ENCODE peak calls at places on chromosomes 7 and 10, in nine cellular contexts. E is fibroblast of mammary gland; O is NCI-H1105 treated with DMSO at 0.1 percent for 48 hours; Z is activated naive CD4-positive, alpha-beta T cell treated with anti-CD3 and anti-CD28 coated beads, Interleukin-2, amount 10 ng/mL, durations not matched to agents 7 days and 5 days; I is H54; X is iPS-NIHi11; J is lung; H is Panc1; R is choroid plexus epithelial cell. C is an unnamed sample.
A peak's percentile ranks its signal among the peaks of the same experiment; 100 is the strongest.

GRCh38 chr10:90051474-90051873 is 350.1 kb downstream of the KIF20B start:
- DNase-seq in O (peak; percentile 12), J (no peak), X (no peak), Z (no peak), I (no peak), E (no peak), R (no peak), H (no peak), C (no peak)

GRCh38 chr7:128734777-128735342 is 4.3 kb upstream of the CALU start:
- DNase-seq in I (no peak), J (no peak), R (no peak), X (no peak), Z (no peak), E (no peak), O (no peak), H (no peak), C (no peak)

GRCh38 chr7:157855452-157856213 is 518.8 kb downstream of the DNAJB6 start:
- DNase-seq in R (no peak), E (no peak), J (no peak), O (no peak), H (no peak), X (no peak), I (no peak), Z (no peak), C (no peak)

GRCh38 chr10:111131168-111131799 is 54.5 kb downstream of the ADRA2A start:
- DNase-seq in O (no peak), I (no peak), E (no peak), X (no peak), R (no peak), H (no peak), Z (no peak), J (no peak), C (no peak)

GRCh38 chr10:59864141-59864962 is 42.0 kb downstream of the CCDC6 start:
- DNase-seq in H (no peak), X (peak; percentile 16), E (no peak), R (no peak), J (no peak), I (no peak), O (no peak), Z (no peak), C (no peak)

GRCh38 chr7:137992738-137993394 is 9.0 kb downstream of the CREB3L2 start:
- DNase-seq in Z (peak; percentile 44), O (no peak), E (peak; percentile 99), H (no peak), X (no peak), J (no peak), R (peak; percentile 99), I (no peak), C (no peak)

GRCh38 chr7:50270531-50271018 is 33.9 kb upstream of the IKZF1 start:
- DNase-seq in I (no peak), X (no peak), H (no peak), E (no peak), Z (no peak), J (no peak), R (no peak), O (no peak), C (no peak)

GRCh38 chr7:36708765-36709164 is 15.5 kb downstream of the AOAH start:
- DNase-seq in H (no peak), J (no peak), X (no peak), I (no peak), O (no peak), E (no peak), R (no peak), Z (no peak), C (no peak)

GRCh38 chr10:70528726-70529362 is 50.3 kb downstream of the PALD1 start:
- DNase-seq in Z (no peak), O (no peak), X (peak; percentile 82), R (peak; percentile 70), J (no peak), I (peak; percentile 90), E (peak; percentile 57), H (no peak), C (no peak)

GRCh38 chr7:151849879-151850260 is 27.0 kb downstream of the PRKAG2 start:
- DNase-seq in Z (no peak), O (no peak), J (no peak), X (no peak), R (no peak), E (no peak), I (no peak), H (no peak), C (no peak)

GRCh38 chr10:25758041-25758457 is 176.0 kb upstream of the MYO3A start:
- DNase-seq in H (no peak), I (peak; percentile 18), X (peak; percentile 37), J (no peak), E (peak; percentile 3), Z (peak; percentile 22), O (peak; percentile 77), R (peak; percentile 48), C (no peak)

GRCh38 chr10:71633935-71634334 is 85.6 kb downstream of the C10orf105 start:
- DNase-seq in H (no peak), E (no peak), X (no peak), Z (no peak), J (no peak), O (no peak), R (no peak), I (no peak), C (no peak)

GRCh38 chr7:25619963-25620799 is 391.9 kb upstream of the NPVF start:
- DNase-seq in R (peak; percentile 90), Z (peak; percentile 35), I (no peak), O (no peak), X (no peak), J (no peak), H (no peak), E (no peak), C (no peak)

GRCh38 chr7:4162845-4163564 is 519.1 kb upstream of the FOXK1 start:
- DNase-seq in Z (no peak), E (no peak), X (no peak), J (no peak), O (no peak), H (no peak), R (no peak), I (no peak), C (no peak)

GRCh38 chr7:130560972-130561371 is 69.1 kb downstream of the MEST start:
- DNase-seq in O (peak; percentile 48), Z (peak; percentile 34), J (no peak), R (peak; percentile 71), I (peak; percentile 12), X (peak; percentile 47), E (peak; percentile 47), H (peak; percentile 35), C (no peak)

GRCh38 chr7:10579561-10579960 is 394.1 kb upstream of the PHF14 start:
- DNase-seq in O (no peak), J (no peak), I (no peak), E (no peak), H (no peak), X (no peak), Z (no peak), R (no peak), C (no peak)

GRCh38 chr10:6069101-6069931 is 7.1 kb upstream of the IL2RA start:
- DNase-seq in I (no peak), X (no peak), R (no peak), Z (peak; percentile 63), E (no peak), J (no peak), O (no peak), H (no peak), C (no peak)

GRCh38 chr7:108091461-108091831 is 38.7 kb downstream of the LAMB4 start:
- DNase-seq in H (no peak), J (no peak), I (no peak), O (no peak), X (no peak), Z (no peak), R (peak; percentile 61), E (no peak), C (no peak)

GRCh38 chr7:4882169-4882741 is 1.3 kb downstream of the RADIL start:
- DNase-seq in H (no peak), R (peak; percentile 43), X (peak; percentile 55), E (peak; percentile 92), J (peak; percentile 49), O (no peak), Z (no peak), I (no peak), C (peak; percentile 30)

GRCh38 chr10:11493646-11494045 is 117.8 kb downstream of the USP6NL start:
- DNase-seq in J (no peak), H (no peak), I (no peak), X (no peak), R (no peak), E (no peak), O (no peak), Z (no peak), C (no peak)

GRCh38 chr10:91251430-91252056 is 31.1 kb downstream of the PCGF5 start:
- DNase-seq in Z (peak; percentile 66), O (peak; percentile 25), R (peak; percentile 74), E (peak; percentile 66), J (peak; percentile 42), X (peak; percentile 62), I (peak; percentile 11), H (peak; percentile 33), C (peak; percentile 49)

GRCh38 chr7:121398246-121398645 is 2.1 kb upstream of the FAM3C start:
- DNase-seq in R (peak; percentile 29), H (no peak), X (no peak), E (no peak), I (no peak), J (no peak), O (no peak), Z (no peak), C (no peak)

GRCh38 chr7:155214328-155214986 is 83.2 kb upstream of the INSIG1 start:
- DNase-seq in J (no peak), I (no peak), H (no peak), Z (no peak), E (peak; percentile 39), X (no peak), O (peak; percentile 61), R (no peak), C (no peak)

GRCh38 chr7:90923576-90923975 is 327.5 kb downstream of the CDK14 start:
- DNase-seq in E (peak; percentile 24), J (no peak), R (no peak), H (no peak), Z (no peak), O (no peak), X (no peak), I (no peak), C (no peak)

GRCh38 chr10:60188548-60188947 is 201.1 kb downstream of the ANK3 start:
- DNase-seq in J (no peak), O (no peak), H (no peak), E (no peak), I (no peak), X (no peak), R (no peak), Z (no peak), C (no peak)

GRCh38 chr7:134134004-134134403 is 6.9 kb downstream of the LRGUK start:
- DNase-seq in R (no peak), O (no peak), J (no peak), E (no peak), Z (no peak), I (no peak), H (no peak), X (no peak), C (no peak)

GRCh38 chr10:37728830-37729229 is 128.6 kb downstream of the ZNF248 start:
- DNase-seq in H (no peak), I (no peak), Z (no peak), J (no peak), O (no peak), X (no peak), E (no peak), R (no peak), C (no peak)

GRCh38 chr10:13987472-13987871 is 343.3 kb downstream of the FRMD4A start:
- DNase-seq in E (peak; percentile 86), R (peak; percentile 78), H (no peak), Z (no peak), X (no peak), I (peak; percentile 47), O (no peak), J (no peak), C (no peak)

GRCh38 chr10:21572578-21572977 is 38.5 kb downstream of the MLLT10 start:
- DNase-seq in X (no peak), I (no peak), H (no peak), R (peak; percentile 77), J (no peak), O (no peak), E (peak; percentile 82), Z (no peak), C (no peak)

GRCh38 chr7:22442187-22442886 is 57.7 kb downstream of the STEAP1B start:
- DNase-seq in R (no peak), E (no peak), X (no peak), H (no peak), J (peak; percentile 64), I (no peak), O (no peak), Z (no peak), C (no peak)

GRCh38 chr10:109940553-109940952 is 17.2 kb upstream of the XPNPEP1 start:
- DNase-seq in Z (no peak), X (no peak), R (no peak), I (no peak), J (no peak), O (no peak), E (no peak), H (no peak), C (no peak)